ENCODE peak calls at places on chromosomes 6 and 20, in eight cellular contexts. One of them, this sample, is unnamed. For H3K9me3 and H3K27me3, the result is how much of the 10 kb centered on the place peaks cover.

GRCh38 chr20:3744806-3745685 is 12.6 kb downstream of the HSPA12B start:
- DNase-seq in uterus: peak
- DNase-seq in cardiac muscle cell: peak
- DNase-seq in stomach: peak
- DNase-seq in tibial nerve: peak
- DNase-seq in mesenchymal stem cell: peak
- DNase-seq in trophoblast cell: peak
- DNase-seq in A673: peak
- DNase-seq in this sample: peak

GRCh38 chr6:21402368-21402767 is 191.2 kb upstream of the SOX4 start:
- DNase-seq in uterus: peak
- DNase-seq in cardiac muscle cell: no peak
- DNase-seq in stomach: no peak
- DNase-seq in tibial nerve: no peak
- DNase-seq in mesenchymal stem cell: no peak
- DNase-seq in trophoblast cell: peak
- DNase-seq in A673: no peak
- DNase-seq in this sample: no peak

GRCh38 chr6:89485320-89485719 is 52.4 kb downstream of the ANKRD6 start:
- DNase-seq in uterus: no peak
- DNase-seq in cardiac muscle cell: no peak
- DNase-seq in stomach: no peak
- DNase-seq in tibial nerve: no peak
- DNase-seq in mesenchymal stem cell: no peak
- DNase-seq in trophoblast cell: no peak
- DNase-seq in A673: no peak
- DNase-seq in this sample: no peak

GRCh38 chr6:156901309-156902019 is 124.3 kb downstream of the ARID1B start:
- DNase-seq in uterus: no peak
- DNase-seq in cardiac muscle cell: no peak
- DNase-seq in stomach: no peak
- DNase-seq in tibial nerve: no peak
- DNase-seq in mesenchymal stem cell: no peak
- DNase-seq in trophoblast cell: no peak
- DNase-seq in A673: no peak
- DNase-seq in this sample: no peak

GRCh38 chr6:167731731-167732422 is 94.8 kb upstream of the AFDN start:
- DNase-seq in uterus: no peak
- DNase-seq in cardiac muscle cell: no peak
- DNase-seq in stomach: peak
- DNase-seq in tibial nerve: no peak
- DNase-seq in mesenchymal stem cell: no peak
- DNase-seq in trophoblast cell: no peak
- DNase-seq in A673: no peak
- DNase-seq in this sample: no peak

GRCh38 chr6:122079906-122080305 is 319.5 kb upstream of the HSF2 start:
- DNase-seq in uterus: no peak
- DNase-seq in cardiac muscle cell: no peak
- DNase-seq in stomach: no peak
- DNase-seq in tibial nerve: no peak
- DNase-seq in mesenchymal stem cell: peak
- DNase-seq in trophoblast cell: no peak
- DNase-seq in A673: no peak
- DNase-seq in this sample: no peak

GRCh38 chr20:1020614-1021013 is 18.5 kb upstream of the RSPO4 start:
- DNase-seq in uterus: no peak
- DNase-seq in cardiac muscle cell: no peak
- DNase-seq in stomach: no peak
- DNase-seq in tibial nerve: no peak
- DNase-seq in mesenchymal stem cell: no peak
- DNase-seq in trophoblast cell: no peak
- DNase-seq in A673: no peak
- DNase-seq in this sample: no peak

GRCh38 chr6:55209059-55209458 is 34.7 kb downstream of the HCRTR2 start:
- DNase-seq in uterus: no peak
- DNase-seq in cardiac muscle cell: no peak
- DNase-seq in stomach: no peak
- DNase-seq in tibial nerve: no peak
- DNase-seq in mesenchymal stem cell: no peak
- DNase-seq in trophoblast cell: no peak
- DNase-seq in A673: no peak
- DNase-seq in this sample: no peak

GRCh38 chr6:16236648-16237199 is 1.7 kb upstream of the GMPR start:
- DNase-seq in uterus: no peak
- DNase-seq in cardiac muscle cell: no peak
- DNase-seq in stomach: peak
- DNase-seq in tibial nerve: no peak
- DNase-seq in mesenchymal stem cell: peak
- DNase-seq in trophoblast cell: no peak
- DNase-seq in A673: peak
- DNase-seq in this sample: no peak

GRCh38 chr20:58219342-58219700 is 9.1 kb downstream of the ANKRD60 start:
- DNase-seq in uterus: no peak
- DNase-seq in cardiac muscle cell: no peak
- DNase-seq in stomach: no peak
- DNase-seq in tibial nerve: no peak
- DNase-seq in mesenchymal stem cell: no peak
- DNase-seq in trophoblast cell: peak
- DNase-seq in A673: peak
- DNase-seq in this sample: no peak

GRCh38 chr6:30264731-30265130 is 51.5 kb upstream of the TRIM26 start:
- DNase-seq in uterus: no peak
- DNase-seq in cardiac muscle cell: no peak
- DNase-seq in stomach: no peak
- DNase-seq in tibial nerve: no peak
- DNase-seq in mesenchymal stem cell: no peak
- DNase-seq in trophoblast cell: peak
- DNase-seq in A673: no peak
- DNase-seq in this sample: no peak

GRCh38 chr6:11580686-11581085 is 43.1 kb downstream of the TMEM170B start:
- DNase-seq in uterus: no peak
- DNase-seq in cardiac muscle cell: no peak
- DNase-seq in stomach: no peak
- DNase-seq in tibial nerve: no peak
- DNase-seq in mesenchymal stem cell: no peak
- DNase-seq in trophoblast cell: no peak
- DNase-seq in A673: no peak
- DNase-seq in this sample: no peak

GRCh38 chr6:107565165-107565723 is 75.3 kb downstream of the SOBP start:
- DNase-seq in uterus: no peak
- DNase-seq in cardiac muscle cell: no peak
- DNase-seq in stomach: no peak
- DNase-seq in tibial nerve: no peak
- DNase-seq in mesenchymal stem cell: no peak
- DNase-seq in trophoblast cell: peak
- DNase-seq in A673: no peak
- DNase-seq in this sample: no peak

GRCh38 chr6:46862381-46862780 is 59.4 kb downstream of the ADGRF5 start:
- DNase-seq in uterus: no peak
- DNase-seq in cardiac muscle cell: no peak
- DNase-seq in stomach: no peak
- DNase-seq in tibial nerve: no peak
- DNase-seq in mesenchymal stem cell: no peak
- DNase-seq in trophoblast cell: no peak
- DNase-seq in A673: peak
- DNase-seq in this sample: no peak

GRCh38 chr6:159480471-159480870 is 212.6 kb downstream of the SOD2 start:
- DNase-seq in uterus: no peak
- DNase-seq in cardiac muscle cell: no peak
- DNase-seq in stomach: no peak
- DNase-seq in tibial nerve: no peak
- DNase-seq in mesenchymal stem cell: no peak
- DNase-seq in trophoblast cell: peak
- DNase-seq in A673: no peak
- DNase-seq in this sample: no peak

GRCh38 chr6:95133578-95133977 is 443.8 kb upstream of the MANEA start:
- DNase-seq in uterus: no peak
- DNase-seq in cardiac muscle cell: peak
- DNase-seq in stomach: no peak
- DNase-seq in tibial nerve: no peak
- DNase-seq in mesenchymal stem cell: peak
- DNase-seq in trophoblast cell: peak
- DNase-seq in A673: peak
- DNase-seq in this sample: no peak

GRCh38 chr6:170285482-170285881 is 5.4 kb downstream of the DLL1 start:
- DNase-seq in uterus: no peak
- DNase-seq in cardiac muscle cell: no peak
- DNase-seq in stomach: peak
- DNase-seq in tibial nerve: no peak
- DNase-seq in mesenchymal stem cell: no peak
- DNase-seq in trophoblast cell: no peak
- DNase-seq in A673: no peak
- DNase-seq in this sample: no peak

GRCh38 chr20:5008743-5009142 is 7.4 kb upstream of the SLC23A2 start:
- DNase-seq in uterus: no peak
- DNase-seq in cardiac muscle cell: no peak
- DNase-seq in stomach: no peak
- DNase-seq in tibial nerve: no peak
- DNase-seq in mesenchymal stem cell: no peak
- DNase-seq in trophoblast cell: peak
- DNase-seq in A673: peak
- DNase-seq in this sample: no peak

GRCh38 chr20:4811661-4812181 is 90.0 kb downstream of the PRND start:
- DNase-seq in uterus: no peak
- DNase-seq in cardiac muscle cell: no peak
- DNase-seq in stomach: peak
- DNase-seq in tibial nerve: peak
- DNase-seq in mesenchymal stem cell: no peak
- DNase-seq in trophoblast cell: no peak
- DNase-seq in A673: no peak
- DNase-seq in this sample: peak

GRCh38 chr20:46562373-46563169 is 12.1 kb upstream of the OCSTAMP start:
- DNase-seq in uterus: peak
- DNase-seq in cardiac muscle cell: peak
- DNase-seq in stomach: peak
- DNase-seq in tibial nerve: peak
- DNase-seq in mesenchymal stem cell: peak
- DNase-seq in trophoblast cell: peak
- DNase-seq in A673: peak
- DNase-seq in this sample: peak

DNA sequence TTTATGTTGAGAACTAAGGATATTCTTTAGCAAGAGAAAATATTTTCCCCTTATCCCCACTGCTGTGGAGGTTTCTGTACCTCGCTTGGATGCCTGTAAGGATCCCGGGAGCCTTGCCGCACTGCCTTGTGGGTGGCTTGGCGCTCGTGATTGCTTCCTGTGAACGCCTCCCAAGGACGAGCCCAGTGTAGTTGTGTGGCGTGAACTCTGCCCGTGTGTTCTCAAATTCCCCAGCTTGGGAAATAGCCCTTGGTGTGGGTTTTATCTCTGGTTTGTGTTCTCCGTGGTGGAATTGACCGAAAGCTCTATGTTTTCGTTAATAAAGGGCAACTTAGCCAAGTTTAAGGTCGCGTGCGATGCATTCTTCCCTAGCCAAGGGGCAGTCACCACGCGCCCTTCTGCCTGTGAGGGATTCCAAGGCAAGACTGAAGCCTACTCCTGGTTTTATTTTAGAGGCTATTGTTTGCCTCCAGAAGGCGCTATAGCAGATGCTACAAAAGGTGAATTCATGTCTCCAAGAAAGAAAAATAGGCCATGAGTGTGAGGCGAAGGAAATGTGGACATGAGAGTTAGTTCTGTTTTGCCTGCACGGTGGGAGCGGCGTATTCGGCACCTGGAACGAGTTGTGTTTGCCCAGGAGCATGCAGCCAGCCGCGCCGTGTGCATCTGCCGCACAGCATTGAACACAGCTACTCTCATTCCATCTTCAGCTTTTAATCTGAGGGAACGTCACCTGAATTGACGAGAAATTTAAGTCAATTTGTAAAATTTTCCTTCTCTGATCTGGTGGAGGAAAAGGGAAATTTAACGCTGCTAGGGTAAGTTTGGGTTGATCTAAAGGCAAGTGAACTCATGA is 40.3 kb upstream of the IRF4 start:
- DNase-seq in uterus: no peak
- DNase-seq in cardiac muscle cell: no peak
- DNase-seq in stomach: no peak
- DNase-seq in tibial nerve: no peak
- DNase-seq in mesenchymal stem cell: no peak
- DNase-seq in trophoblast cell: no peak
- DNase-seq in A673: no peak
- DNase-seq in this sample: no peak
- H3K9me3 ChIP-seq in uterus: under half
- H3K9me3 ChIP-seq in cardiac muscle cell: under half
- H3K9me3 ChIP-seq in stomach: under half
- H3K9me3 ChIP-seq in tibial nerve: under half
- H3K9me3 ChIP-seq in mesenchymal stem cell: under half
- H3K9me3 ChIP-seq in trophoblast cell: half or more
- H3K9me3 ChIP-seq in A673: under half
- H3K9me3 ChIP-seq in this sample: under half

GRCh38 chr6:52532457-52532856 is 44.4 kb downstream of the TRAM2 start:
- DNase-seq in uterus: no peak
- DNase-seq in cardiac muscle cell: no peak
- DNase-seq in stomach: no peak
- DNase-seq in tibial nerve: no peak
- DNase-seq in mesenchymal stem cell: no peak
- DNase-seq in trophoblast cell: no peak
- DNase-seq in A673: no peak
- DNase-seq in this sample: no peak
- H3K4me3 ChIP-seq in uterus: no peak
- H3K4me3 ChIP-seq in cardiac muscle cell: no peak
- H3K4me3 ChIP-seq in stomach: no peak
- H3K4me3 ChIP-seq in tibial nerve: no peak
- H3K4me3 ChIP-seq in mesenchymal stem cell: no peak
- H3K4me3 ChIP-seq in trophoblast cell: no peak
- H3K4me3 ChIP-seq in A673: no peak
- H3K4me3 ChIP-seq in this sample: no peak

GRCh38 chr6:27281569-27281968 is 30.5 kb downstream of the POM121L2 start:
- DNase-seq in uterus: no peak
- DNase-seq in cardiac muscle cell: no peak
- DNase-seq in stomach: no peak
- DNase-seq in tibial nerve: no peak
- DNase-seq in mesenchymal stem cell: no peak
- DNase-seq in trophoblast cell: no peak
- DNase-seq in A673: no peak
- DNase-seq in this sample: no peak
- H3K27me3 ChIP-seq in uterus: half or more
- H3K27me3 ChIP-seq in cardiac muscle cell: under half
- H3K27me3 ChIP-seq in stomach: half or more
- H3K27me3 ChIP-seq in tibial nerve: half or more
- H3K27me3 ChIP-seq in mesenchymal stem cell: under half
- H3K27me3 ChIP-seq in trophoblast cell: under half
- H3K27me3 ChIP-seq in A673: under half
- H3K27me3 ChIP-seq in this sample: half or more

GRCh38 chr20:59824711-59825562 is 108.5 kb downstream of the SYCP2 start:
- DNase-seq in uterus: no peak
- DNase-seq in cardiac muscle cell: no peak
- DNase-seq in stomach: no peak
- DNase-seq in tibial nerve: no peak
- DNase-seq in mesenchymal stem cell: no peak
- DNase-seq in trophoblast cell: no peak
- DNase-seq in A673: no peak
- DNase-seq in this sample: no peak
- H3K9me3 ChIP-seq in uterus: under half
- H3K9me3 ChIP-seq in cardiac muscle cell: under half
- H3K9me3 ChIP-seq in stomach: under half
- H3K9me3 ChIP-seq in tibial nerve: under half
- H3K9me3 ChIP-seq in mesenchymal stem cell: under half
- H3K9me3 ChIP-seq in trophoblast cell: under half
- H3K9me3 ChIP-seq in A673: under half
- H3K9me3 ChIP-seq in this sample: under half